ENCODE peak calls at places on chromosome 1, in seven cellular contexts. R is RKO, X is nucleus accumbens, Y is heart right ventricle, T is NCI-H510A treated with DMSO at 0.1 percent for 48 hours, Z is neural progenitor cell, O is HuH-7. W is an unnamed sample.

GRCh38 chr1:183598386-183598785 is 8.1 kb upstream of the NCF2 start:
- DNase-seq in R (no peak), X (no peak), Y (no peak), T (no peak), Z (no peak), O (no peak), W (no peak)

GRCh38 chr1:56898005-56898373 is 43.4 kb downstream of the C8A start:
- DNase-seq in R (no peak), X (no peak), Y (no peak), T (no peak), Z (no peak), O (no peak), W (no peak)

GRCh38 chr1:198809247-198809646 is 170.4 kb downstream of the PTPRC start:
- DNase-seq in R (no peak), X (no peak), Y (no peak), T (no peak), Z (no peak), O (no peak), W (peak)

GRCh38 chr1:17826165-17826488 is 71.0 kb downstream of the ACTL8 start:
- DNase-seq in R (no peak), X (peak), Y (peak), T (no peak), Z (peak), O (peak), W (peak)

GRCh38 chr1:162906485-162906884 is 45.5 kb upstream of the CCDC190 start:
- DNase-seq in R (no peak), X (no peak), Y (no peak), T (no peak), Z (no peak), O (no peak), W (no peak)

GRCh38 chr1:209552406-209553264 is 30.9 kb upstream of the CAMK1G start:
- DNase-seq in R (no peak), X (no peak), Y (no peak), T (no peak), Z (no peak), O (no peak), W (no peak)

GRCh38 chr1:15196807-15197530 is 43.4 kb downstream of the TMEM51 start:
- DNase-seq in R (no peak), X (no peak), Y (no peak), T (peak), Z (peak), O (no peak), W (no peak)

GRCh38 chr1:231494439-231495110 is 33.9 kb upstream of the TSNAX start:
- DNase-seq in R (no peak), X (no peak), Y (no peak), T (no peak), Z (no peak), O (no peak), W (no peak)

GRCh38 chr1:29156543-29157268 is 25.0 kb downstream of the SRSF4 start:
- DNase-seq in R (no peak), X (no peak), Y (no peak), T (no peak), Z (no peak), O (no peak), W (peak)